ENCODE peak calls at places on chromosomes 7 and 10, in seven cellular contexts. M, W, E, L, S, B and C are unnamed samples.

GRCh38 chr7:7916064-7916463 is 52.5 kb upstream of the GLCCI1 start:
- DNase-seq in S (no peak), M (no peak), W (no peak), L (no peak), B (no peak), E (no peak), C (no peak)

GRCh38 chr7:110786576-110786975 is 304.4 kb upstream of the LRRN3 start:
- DNase-seq in W (no peak), B (no peak), L (no peak), M (no peak), S (no peak), E (no peak), C (no peak)

GRCh38 chr7:129958643-129959479 is 6.1 kb upstream of the UBE2H start:
- DNase-seq in L (no peak), E (peak; percentile 38), B (peak; percentile 71), W (peak; percentile 98), M (no peak), S (peak; percentile 90), C (no peak)

GRCh38 chr7:155340721-155341120 is 43.0 kb downstream of the INSIG1 start:
- DNase-seq in M (no peak), W (no peak), B (no peak), E (no peak), L (no peak), S (no peak), C (no peak)

GRCh38 chr10:14815681-14816080 is 22.2 kb downstream of the CDNF start:
- DNase-seq in E (no peak), L (no peak), W (no peak), S (no peak), B (peak; percentile 49), M (no peak), C (no peak)

GRCh38 chr7:117780832-117781231 is 92.4 kb downstream of the CTTNBP2 start:
- DNase-seq in E (no peak), S (no peak), M (no peak), L (no peak), B (peak; percentile 12), W (no peak), C (no peak)

GRCh38 chr7:7110706-7111105 is 71.6 kb upstream of the C1GALT1 start:
- DNase-seq in B (no peak), W (no peak), M (no peak), E (no peak), L (no peak), S (no peak), C (no peak)

GRCh38 chr7:159036916-159037605 is 107.6 kb downstream of the VIPR2 start:
- DNase-seq in E (no peak), M (no peak), L (no peak), W (no peak), B (no peak), S (no peak), C (no peak)

GRCh38 chr10:84820121-84820520 is 491.7 kb downstream of the CCSER2 start:
- DNase-seq in L (no peak), M (no peak), E (no peak), B (no peak), S (no peak), W (no peak), C (no peak)

GRCh38 chr7:150568714-150569113 is 1.5 kb downstream of the GIMAP4 start:
- DNase-seq in L (no peak), M (no peak), B (no peak), S (no peak), E (no peak), W (no peak), C (no peak)

GRCh38 chr7:101521430-101521925 is 107.6 kb downstream of the MYL10 start:
- DNase-seq in L (no peak), B (no peak), E (no peak), S (no peak), M (no peak), W (no peak), C (no peak)

GRCh38 chr7:151552352-151553028 is 32.8 kb upstream of the RHEB start:
- DNase-seq in M (no peak), B (no peak), E (peak; percentile 30), L (no peak), S (no peak), W (no peak), C (no peak)

GRCh38 chr10:111990734-111991133 is 192.8 kb downstream of the GPAM start:
- DNase-seq in B (no peak), E (no peak), M (no peak), L (no peak), S (no peak), W (no peak), C (no peak)

GRCh38 chr7:148242271-148242801 is 348.2 kb upstream of the C7orf33 start:
- DNase-seq in L (no peak), W (peak; percentile 73), E (no peak), M (no peak), S (peak; percentile 62), B (peak; percentile 2), C (no peak)

GRCh38 chr7:67738958-67739357 is 742.3 kb downstream of the TYW1 start:
- DNase-seq in B (no peak), E (no peak), L (no peak), S (no peak), M (no peak), W (no peak), C (no peak)

GRCh38 chr10:90787906-90788491 is 69.8 kb downstream of the HTR7 start:
- DNase-seq in L (no peak), S (peak; percentile 22), E (no peak), W (peak; percentile 18), B (peak; percentile 10), M (no peak), C (no peak)

GRCh38 chr7:95608344-95609173 is 12.2 kb upstream of the PDK4 start:
- DNase-seq in L (peak; percentile 34), M (peak; percentile 34), E (peak; percentile 89), B (peak; percentile 77), S (peak; percentile 61), W (peak; percentile 52), C (no peak)

GRCh38 chr7:138667535-138667934 is 33.6 kb downstream of the SVOPL start:
- DNase-seq in B (no peak), L (no peak), M (no peak), S (no peak), E (no peak), W (no peak), C (no peak)

GRCh38 chr10:3969876-3970666 is 185.1 kb upstream of the KLF6 start:
- DNase-seq in S (no peak), W (no peak), B (no peak), M (no peak), E (no peak), L (no peak), C (no peak)

GRCh38 chr7:7761974-7762769 is 43.8 kb upstream of the RPA3 start:
- DNase-seq in M (no peak), B (peak; percentile 15), W (no peak), L (no peak), S (no peak), E (no peak), C (no peak)

GRCh38 chr7:85186521-85187241 is at the start of gene SEMA3D:
- DNase-seq in S (peak; percentile 60), L (no peak), M (peak; percentile 60), W (peak; percentile 12), B (peak; percentile 74), E (peak; percentile 67), C (no peak)

GRCh38 chr10:96536129-96536528 is 22.4 kb upstream of the TLL2 start:
- DNase-seq in B (no peak), L (no peak), S (no peak), W (no peak), E (no peak), M (no peak), C (no peak)

GRCh38 chr10:34791947-34792346 is 23.1 kb downstream of the PARD3 start:
- DNase-seq in B (no peak), E (no peak), S (no peak), W (peak; percentile 46), M (no peak), L (no peak), C (no peak)

GRCh38 chr7:47026733-47027450 is 555.0 kb downstream of the TNS3 start:
- DNase-seq in M (no peak), E (peak; percentile 13), S (no peak), B (no peak), W (no peak), L (no peak), C (no peak)

GRCh38 chr7:74334026-74334425 is 44.8 kb downstream of the CLIP2 start:
- DNase-seq in E (no peak), B (peak; percentile 62), W (no peak), M (no peak), L (no peak), S (no peak), C (no peak)

DNA sequence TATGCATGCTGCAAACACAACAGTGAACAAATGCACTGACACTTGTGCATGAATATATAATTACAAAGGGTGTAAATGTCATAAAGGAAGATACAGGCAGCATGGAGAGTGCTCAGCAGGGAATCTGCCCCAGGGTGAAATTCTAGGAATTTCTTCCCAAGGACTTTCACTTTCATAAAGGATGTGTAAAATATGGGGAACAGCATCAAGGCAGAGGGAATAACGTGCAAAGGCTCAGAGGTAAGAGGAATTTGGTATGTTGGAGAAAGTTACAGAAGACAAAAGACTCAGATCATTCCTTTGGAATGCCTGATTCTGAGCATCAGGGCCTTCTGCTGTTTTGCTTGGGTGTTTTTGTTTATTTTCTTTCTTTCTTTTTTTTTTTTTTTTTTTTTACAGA is 142.1 kb upstream of the LYZL1 start:
- DNase-seq in L (no peak), B (no peak), W (no peak), M (no peak), E (no peak), S (no peak), C (no peak)
- H3K27ac ChIP-seq in L (no peak overlapping the region), B (no peak overlapping the region), W (no peak overlapping the region), M (no peak overlapping the region), E (no peak overlapping the region), S (no peak overlapping the region), C (no peak overlapping the region)

GRCh38 chr10:20890009-20890408 is 7.1 kb downstream of the NEBL start:
- DNase-seq in M (no peak), E (no peak), B (peak; percentile 49), W (no peak), L (no peak), S (no peak), C (no peak)
- H3K4me3 ChIP-seq in M (no peak overlapping the region), E (peak overlapping the region; percentile 53), B (no peak overlapping the region), W (no peak overlapping the region), L (no peak overlapping the region), S (no peak overlapping the region), C (no peak overlapping the region)

DNA sequence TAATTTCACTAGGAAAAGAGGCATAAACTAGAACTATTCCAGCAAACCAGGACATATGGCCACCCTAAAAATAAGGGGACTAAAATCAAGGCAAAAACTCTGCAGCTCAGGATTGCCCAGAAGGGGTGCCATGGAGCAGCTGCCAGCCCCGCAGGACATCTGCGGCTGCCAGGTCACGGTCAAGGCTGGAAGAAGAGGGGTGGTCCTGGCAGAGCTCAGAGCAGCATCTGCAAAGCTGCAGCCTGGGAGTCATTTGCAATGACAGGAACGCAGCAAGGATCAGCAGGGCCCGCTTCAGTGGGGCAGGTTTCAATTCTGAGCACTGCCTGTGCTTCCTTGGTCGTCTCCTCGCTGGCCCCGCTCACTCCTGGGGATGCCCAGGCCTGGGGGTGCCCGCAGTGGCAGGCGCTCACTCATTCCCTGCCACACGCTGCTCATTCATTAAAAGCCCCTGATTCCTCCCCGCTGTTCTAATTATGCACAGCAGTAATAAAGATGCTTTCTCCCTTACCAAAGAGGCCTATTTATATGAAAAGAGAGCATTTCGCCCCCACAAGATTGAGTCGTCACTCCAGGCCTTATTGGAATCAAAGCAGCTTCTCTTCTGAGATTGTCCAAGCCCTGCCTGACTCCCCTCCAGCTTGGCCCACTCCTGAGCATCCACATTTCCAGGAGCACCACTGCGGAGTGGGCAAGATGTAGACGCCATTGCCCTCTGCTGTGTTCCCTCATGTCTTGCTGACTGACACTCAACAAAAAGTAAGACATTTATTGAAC is 4.6 kb downstream of the HSPA12A start:
- DNase-seq in B (no peak), L (no peak), M (no peak), W (no peak), E (no peak), S (peak; percentile 36), C (no peak)
- TF ChIP-seq CTCF in B (peak; percentile 35), L (no peak), M (no peak), W (no peak), E (no peak), S (peak; percentile 22), C (no peak)

GRCh38 chr10:69363666-69364065 is 53.1 kb downstream of the TACR2 start:
- DNase-seq in S (no peak), B (no peak), W (no peak), E (no peak), M (no peak), L (no peak), C (no peak)
- H3K27ac ChIP-seq in S (peak overlapping the region; percentile 77), B (no peak overlapping the region), W (no peak overlapping the region), E (no peak overlapping the region), M (no peak overlapping the region), L (peak overlapping the region; percentile 71), C (no peak overlapping the region)